ENCODE peak calls at places on chromosomes 5 and 9, in ten cellular contexts. One of them, this sample, is unnamed.

GRCh38 chr9:96420468-96421219 is 2.5 kb upstream of the ZNF367 start:
- DNase-seq in HCT116: peak; percentile 84
- DNase-seq in upper lobe of right lung: no peak
- DNase-seq in small intestine: peak; percentile 94
- DNase-seq in hepatocyte: peak; percentile 81
- DNase-seq in neural progenitor cell: peak; percentile 46
- DNase-seq in epithelial cell of esophagus: peak; percentile 95
- DNase-seq in brain microvascular endothelial cell: peak; percentile 89
- DNase-seq in MM.1S: peak; percentile 15
- DNase-seq in cardiac fibroblast: peak; percentile 95
- DNase-seq in this sample: peak; percentile 91

GRCh38 chr5:174145821-174146220 is 100.3 kb downstream of the NSG2 start:
- DNase-seq in hepatocyte: no peak
- DNase-seq in HCT116: no peak
- DNase-seq in brain microvascular endothelial cell: no peak
- DNase-seq in neural progenitor cell: peak; percentile 65
- DNase-seq in epithelial cell of esophagus: no peak
- DNase-seq in cardiac fibroblast: peak; percentile 3
- DNase-seq in small intestine: no peak
- DNase-seq in MM.1S: no peak
- DNase-seq in upper lobe of right lung: no peak
- DNase-seq in this sample: no peak

GRCh38 chr9:119907056-119907455 is 537.8 kb upstream of the BRINP1 start:
- DNase-seq in HCT116: no peak
- DNase-seq in brain microvascular endothelial cell: no peak
- DNase-seq in MM.1S: no peak
- DNase-seq in epithelial cell of esophagus: no peak
- DNase-seq in small intestine: no peak
- DNase-seq in hepatocyte: no peak
- DNase-seq in upper lobe of right lung: no peak
- DNase-seq in cardiac fibroblast: no peak
- DNase-seq in neural progenitor cell: no peak
- DNase-seq in this sample: no peak

GRCh38 chr5:27830551-27830950 is 792.2 kb upstream of the CDH9 start:
- DNase-seq in hepatocyte: no peak
- DNase-seq in brain microvascular endothelial cell: peak; percentile 65
- DNase-seq in upper lobe of right lung: no peak
- DNase-seq in small intestine: no peak
- DNase-seq in epithelial cell of esophagus: peak; percentile 39
- DNase-seq in HCT116: no peak
- DNase-seq in MM.1S: no peak
- DNase-seq in cardiac fibroblast: peak; percentile 43
- DNase-seq in neural progenitor cell: no peak
- DNase-seq in this sample: peak; percentile 70

GRCh38 chr5:153711755-153712154 is 221.3 kb downstream of the GRIA1 start:
- DNase-seq in brain microvascular endothelial cell: no peak
- DNase-seq in MM.1S: no peak
- DNase-seq in upper lobe of right lung: no peak
- DNase-seq in epithelial cell of esophagus: peak; percentile 17
- DNase-seq in hepatocyte: no peak
- DNase-seq in small intestine: no peak
- DNase-seq in HCT116: no peak
- DNase-seq in cardiac fibroblast: peak; percentile 15
- DNase-seq in neural progenitor cell: no peak
- DNase-seq in this sample: peak; percentile 70

GRCh38 chr5:156329197-156329611 is 2.2 kb downstream of the SGCD start:
- DNase-seq in cardiac fibroblast: no peak
- DNase-seq in MM.1S: no peak
- DNase-seq in neural progenitor cell: no peak
- DNase-seq in HCT116: no peak
- DNase-seq in hepatocyte: no peak
- DNase-seq in upper lobe of right lung: no peak
- DNase-seq in brain microvascular endothelial cell: no peak
- DNase-seq in epithelial cell of esophagus: no peak
- DNase-seq in small intestine: no peak
- DNase-seq in this sample: peak; percentile 27

GRCh38 chr5:169280286-169280685 is 20.7 kb downstream of the SLIT3 start:
- DNase-seq in hepatocyte: no peak
- DNase-seq in HCT116: no peak
- DNase-seq in MM.1S: no peak
- DNase-seq in cardiac fibroblast: no peak
- DNase-seq in small intestine: no peak
- DNase-seq in brain microvascular endothelial cell: no peak
- DNase-seq in epithelial cell of esophagus: no peak
- DNase-seq in upper lobe of right lung: no peak
- DNase-seq in neural progenitor cell: no peak
- DNase-seq in this sample: no peak

GRCh38 chr9:90032296-90033029 is 427.7 kb downstream of the GADD45G start:
- DNase-seq in upper lobe of right lung: no peak
- DNase-seq in small intestine: no peak
- DNase-seq in cardiac fibroblast: no peak
- DNase-seq in epithelial cell of esophagus: peak; percentile 53
- DNase-seq in neural progenitor cell: no peak
- DNase-seq in HCT116: no peak
- DNase-seq in MM.1S: no peak
- DNase-seq in brain microvascular endothelial cell: no peak
- DNase-seq in hepatocyte: no peak
- DNase-seq in this sample: no peak

DNA sequence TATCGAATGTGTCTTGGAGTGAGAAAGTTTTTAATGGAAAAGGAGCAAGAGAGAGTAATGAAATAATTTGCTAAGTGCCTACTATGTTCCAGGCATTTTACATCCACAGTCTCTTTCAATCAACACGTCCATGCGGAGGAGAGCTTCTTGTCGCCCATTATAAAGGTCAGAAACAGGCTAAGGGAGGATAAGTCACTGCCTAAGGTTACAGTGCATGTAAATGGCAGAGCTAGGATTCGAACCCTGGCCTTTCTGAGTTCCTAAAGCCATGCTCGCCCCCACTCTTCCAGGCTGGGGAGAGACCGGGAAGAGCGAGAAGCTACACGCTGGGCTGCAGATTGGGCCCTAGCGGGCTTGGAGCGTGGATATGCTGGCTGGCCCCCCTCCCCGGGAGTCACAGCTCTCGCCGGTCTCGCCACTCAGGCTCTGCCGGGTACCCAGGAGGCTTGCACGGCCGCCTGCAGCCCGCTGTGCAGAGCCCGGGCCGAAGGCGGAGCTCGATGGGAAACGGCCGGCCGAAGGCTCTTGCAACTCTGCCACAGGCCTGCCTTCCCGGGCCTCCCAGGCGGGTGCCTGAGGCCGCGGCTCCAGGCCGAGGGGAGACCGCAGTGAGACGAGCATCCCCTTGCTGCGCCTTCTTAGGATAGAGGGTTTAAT is 775 bp upstream of the LHX2 start:
- DNase-seq in neural progenitor cell: peak; percentile 89
- DNase-seq in small intestine: no peak
- DNase-seq in hepatocyte: no peak
- DNase-seq in HCT116: no peak
- DNase-seq in epithelial cell of esophagus: no peak
- DNase-seq in cardiac fibroblast: peak; percentile 40
- DNase-seq in brain microvascular endothelial cell: no peak
- DNase-seq in upper lobe of right lung: peak; percentile 10
- DNase-seq in MM.1S: no peak
- DNase-seq in this sample: peak; percentile 96
- H3K4me3 ChIP-seq in neural progenitor cell: peak overlapping the region; percentile 76
- H3K4me3 ChIP-seq in small intestine: no peak overlapping the region
- H3K4me3 ChIP-seq in hepatocyte: no peak overlapping the region
- H3K4me3 ChIP-seq in HCT116: no peak overlapping the region
- H3K4me3 ChIP-seq in epithelial cell of esophagus: no peak overlapping the region
- H3K4me3 ChIP-seq in cardiac fibroblast: peak overlapping the region; percentile 51
- H3K4me3 ChIP-seq in brain microvascular endothelial cell: no peak overlapping the region
- H3K4me3 ChIP-seq in upper lobe of right lung: peak overlapping the region; percentile 21
- H3K4me3 ChIP-seq in MM.1S: no peak overlapping the region
- H3K4me3 ChIP-seq in this sample: peak overlapping the region; percentile 40

GRCh38 chr5:15615859-15616258 is 115.9 kb downstream of the FBXL7 start:
- DNase-seq in small intestine: no peak
- DNase-seq in neural progenitor cell: no peak
- DNase-seq in MM.1S: no peak
- DNase-seq in HCT116: no peak
- DNase-seq in upper lobe of right lung: no peak
- DNase-seq in epithelial cell of esophagus: no peak
- DNase-seq in brain microvascular endothelial cell: no peak
- DNase-seq in hepatocyte: no peak
- DNase-seq in cardiac fibroblast: no peak
- DNase-seq in this sample: no peak

GRCh38 chr5:15618938-15619337 is 119.0 kb downstream of the FBXL7 start:
- DNase-seq in upper lobe of right lung: no peak
- DNase-seq in cardiac fibroblast: no peak
- DNase-seq in epithelial cell of esophagus: no peak
- DNase-seq in HCT116: no peak
- DNase-seq in hepatocyte: no peak
- DNase-seq in MM.1S: no peak
- DNase-seq in small intestine: no peak
- DNase-seq in brain microvascular endothelial cell: no peak
- DNase-seq in neural progenitor cell: no peak
- DNase-seq in this sample: no peak

GRCh38 chr5:15623794-15624193 is 123.8 kb downstream of the FBXL7 start:
- DNase-seq in small intestine: no peak
- DNase-seq in MM.1S: no peak
- DNase-seq in hepatocyte: no peak
- DNase-seq in HCT116: no peak
- DNase-seq in upper lobe of right lung: no peak
- DNase-seq in cardiac fibroblast: no peak
- DNase-seq in brain microvascular endothelial cell: no peak
- DNase-seq in epithelial cell of esophagus: no peak
- DNase-seq in neural progenitor cell: no peak
- DNase-seq in this sample: no peak

GRCh38 chr5:15621094-15621493 is 121.1 kb downstream of the FBXL7 start:
- DNase-seq in neural progenitor cell: no peak
- DNase-seq in MM.1S: no peak
- DNase-seq in brain microvascular endothelial cell: no peak
- DNase-seq in small intestine: no peak
- DNase-seq in hepatocyte: no peak
- DNase-seq in HCT116: no peak
- DNase-seq in upper lobe of right lung: no peak
- DNase-seq in cardiac fibroblast: peak; percentile 75
- DNase-seq in epithelial cell of esophagus: no peak
- DNase-seq in this sample: no peak

GRCh38 chr5:15620501-15620900 is 120.5 kb downstream of the FBXL7 start:
- DNase-seq in upper lobe of right lung: no peak
- DNase-seq in HCT116: no peak
- DNase-seq in neural progenitor cell: no peak
- DNase-seq in small intestine: no peak
- DNase-seq in MM.1S: no peak
- DNase-seq in epithelial cell of esophagus: peak; percentile 16
- DNase-seq in brain microvascular endothelial cell: peak; percentile 72
- DNase-seq in hepatocyte: no peak
- DNase-seq in cardiac fibroblast: peak; percentile 86
- DNase-seq in this sample: peak; percentile 77
- H3K4me3 ChIP-seq in upper lobe of right lung: no peak overlapping the region
- H3K4me3 ChIP-seq in HCT116: no peak overlapping the region
- H3K4me3 ChIP-seq in neural progenitor cell: no peak overlapping the region
- H3K4me3 ChIP-seq in small intestine: no peak overlapping the region
- H3K4me3 ChIP-seq in MM.1S: no peak overlapping the region
- H3K4me3 ChIP-seq in epithelial cell of esophagus: no peak overlapping the region
- H3K4me3 ChIP-seq in brain microvascular endothelial cell: no peak overlapping the region
- H3K4me3 ChIP-seq in hepatocyte: no peak overlapping the region
- H3K4me3 ChIP-seq in cardiac fibroblast: no peak overlapping the region
- H3K4me3 ChIP-seq in this sample: peak overlapping the region; percentile 51

GRCh38 chr9:131320031-131320685 is 30.6 kb downstream of the PLPP7 start:
- DNase-seq in MM.1S: no peak
- DNase-seq in brain microvascular endothelial cell: no peak
- DNase-seq in HCT116: no peak
- DNase-seq in neural progenitor cell: no peak
- DNase-seq in small intestine: no peak
- DNase-seq in epithelial cell of esophagus: no peak
- DNase-seq in cardiac fibroblast: peak; percentile 29
- DNase-seq in upper lobe of right lung: peak; percentile 60
- DNase-seq in hepatocyte: no peak
- DNase-seq in this sample: peak; percentile 71

GRCh38 chr9:131324736-131325679 is 35.5 kb downstream of the PLPP7 start:
- DNase-seq in epithelial cell of esophagus: no peak
- DNase-seq in upper lobe of right lung: peak; percentile 54
- DNase-seq in neural progenitor cell: no peak
- DNase-seq in hepatocyte: no peak
- DNase-seq in HCT116: no peak
- DNase-seq in small intestine: no peak
- DNase-seq in cardiac fibroblast: no peak
- DNase-seq in MM.1S: no peak
- DNase-seq in brain microvascular endothelial cell: no peak
- DNase-seq in this sample: peak; percentile 87

GRCh38 chr9:131323629-131324028 is 34.1 kb downstream of the PLPP7 start:
- DNase-seq in HCT116: no peak
- DNase-seq in upper lobe of right lung: peak; percentile 42
- DNase-seq in epithelial cell of esophagus: no peak
- DNase-seq in cardiac fibroblast: no peak
- DNase-seq in small intestine: peak; percentile 11
- DNase-seq in brain microvascular endothelial cell: no peak
- DNase-seq in MM.1S: no peak
- DNase-seq in hepatocyte: no peak
- DNase-seq in neural progenitor cell: no peak
- DNase-seq in this sample: no peak

GRCh38 chr9:131318211-131318610 is 28.7 kb downstream of the PLPP7 start:
- DNase-seq in small intestine: no peak
- DNase-seq in hepatocyte: no peak
- DNase-seq in cardiac fibroblast: no peak
- DNase-seq in MM.1S: no peak
- DNase-seq in neural progenitor cell: no peak
- DNase-seq in brain microvascular endothelial cell: no peak
- DNase-seq in HCT116: no peak
- DNase-seq in upper lobe of right lung: no peak
- DNase-seq in epithelial cell of esophagus: no peak
- DNase-seq in this sample: peak; percentile 41

DNA sequence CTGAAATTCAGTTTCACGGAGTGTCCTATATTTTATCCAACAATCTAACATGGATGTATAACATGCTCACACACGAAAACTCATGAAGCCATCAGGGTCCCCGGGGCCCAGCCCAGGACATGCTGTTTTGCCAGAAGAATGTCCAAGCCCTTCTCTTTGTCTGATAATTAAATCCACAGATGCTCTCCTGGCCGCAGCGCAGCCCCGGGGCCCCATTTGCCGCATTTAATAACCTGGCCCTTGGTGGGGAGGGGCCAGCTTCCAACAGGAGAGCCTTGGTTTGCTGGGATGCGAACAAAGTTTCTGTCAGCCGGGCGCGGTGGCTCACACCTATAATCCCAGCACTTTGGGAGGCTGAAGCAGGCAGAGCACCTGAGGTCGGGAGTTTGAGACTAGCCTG is 30.0 kb downstream of the PLPP7 start:
- DNase-seq in upper lobe of right lung: peak; percentile 34
- DNase-seq in brain microvascular endothelial cell: no peak
- DNase-seq in small intestine: no peak
- DNase-seq in epithelial cell of esophagus: no peak
- DNase-seq in MM.1S: no peak
- DNase-seq in cardiac fibroblast: no peak
- DNase-seq in hepatocyte: no peak
- DNase-seq in neural progenitor cell: no peak
- DNase-seq in HCT116: no peak
- DNase-seq in this sample: no peak
- H3K4me3 ChIP-seq in upper lobe of right lung: no peak overlapping the region
- H3K4me3 ChIP-seq in brain microvascular endothelial cell: no peak overlapping the region
- H3K4me3 ChIP-seq in small intestine: no peak overlapping the region
- H3K4me3 ChIP-seq in epithelial cell of esophagus: no peak overlapping the region
- H3K4me3 ChIP-seq in MM.1S: no peak overlapping the region
- H3K4me3 ChIP-seq in cardiac fibroblast: no peak overlapping the region
- H3K4me3 ChIP-seq in hepatocyte: no peak overlapping the region
- H3K4me3 ChIP-seq in neural progenitor cell: no peak overlapping the region
- H3K4me3 ChIP-seq in HCT116: no peak overlapping the region
- H3K4me3 ChIP-seq in this sample: no peak overlapping the region

DNA sequence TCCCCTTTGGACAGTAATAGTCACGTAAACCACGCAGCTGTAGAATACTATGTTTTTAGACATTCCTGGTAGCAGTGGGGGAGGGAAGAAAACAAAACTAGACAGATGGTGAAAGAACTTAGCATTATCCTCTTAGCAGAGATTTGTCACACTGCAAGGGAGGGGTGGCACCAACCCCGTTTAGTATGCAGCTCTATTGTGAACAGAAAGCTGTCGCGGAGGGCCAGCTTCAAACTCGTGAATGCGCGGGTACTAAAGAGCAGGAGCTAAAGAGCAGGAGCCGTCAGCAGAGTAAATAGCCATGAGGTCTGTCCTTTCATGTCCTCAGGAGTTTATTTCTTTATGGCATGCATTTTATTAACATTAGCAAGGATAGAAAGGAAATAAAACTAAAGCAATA is 141.9 kb upstream of the SLC12A2 start:
- DNase-seq in neural progenitor cell: peak; percentile 87
- DNase-seq in HCT116: no peak
- DNase-seq in hepatocyte: peak; percentile 45
- DNase-seq in epithelial cell of esophagus: no peak
- DNase-seq in brain microvascular endothelial cell: peak; percentile 48
- DNase-seq in MM.1S: no peak
- DNase-seq in cardiac fibroblast: no peak
- DNase-seq in upper lobe of right lung: no peak
- DNase-seq in small intestine: peak; percentile 64
- DNase-seq in this sample: no peak
- H3K4me3 ChIP-seq in neural progenitor cell: peak overlapping the region; percentile 12
- H3K4me3 ChIP-seq in HCT116: no peak overlapping the region
- H3K4me3 ChIP-seq in hepatocyte: no peak overlapping the region
- H3K4me3 ChIP-seq in epithelial cell of esophagus: no peak overlapping the region
- H3K4me3 ChIP-seq in brain microvascular endothelial cell: peak overlapping the region; percentile 34
- H3K4me3 ChIP-seq in MM.1S: no peak overlapping the region
- H3K4me3 ChIP-seq in cardiac fibroblast: no peak overlapping the region
- H3K4me3 ChIP-seq in upper lobe of right lung: no peak overlapping the region
- H3K4me3 ChIP-seq in small intestine: no peak overlapping the region
- H3K4me3 ChIP-seq in this sample: peak overlapping the region; percentile 8